ENCODE peak calls at places on chromosomes 16 and 17, in seven cellular contexts. T, M, L, W, O, A and Z are unnamed samples.

GRCh38 chr17:1972429-1973160 is 52.5 kb downstream of the RTN4RL1 start:
- DNase-seq in T (peak; percentile 28), M (no peak), L (no peak), W (no peak), O (no peak), A (no peak), Z (no peak)

GRCh38 chr17:17200311-17200710 is 5.8 kb downstream of the PLD6 start:
- DNase-seq in T (no peak), M (no peak), L (no peak), W (no peak), O (no peak), A (no peak), Z (no peak)

GRCh38 chr17:4474093-4474492 is 24.6 kb upstream of the SPNS2 start:
- DNase-seq in T (no peak), M (no peak), L (no peak), W (no peak), O (no peak), A (no peak), Z (no peak)

GRCh38 chr17:65743313-65743665 is 181.8 kb upstream of the AXIN2 start:
- DNase-seq in T (no peak), M (no peak), L (no peak), W (no peak), O (no peak), A (no peak), Z (peak; percentile 48)

GRCh38 chr16:50571786-50572185 is 23.6 kb downstream of the NKD1 start:
- DNase-seq in T (no peak), M (no peak), L (no peak), W (no peak), O (no peak), A (no peak), Z (no peak)

GRCh38 chr17:21174719-21175118 is 39.2 kb downstream of the TMEM11 start:
- DNase-seq in T (no peak), M (no peak), L (no peak), W (peak; percentile 45), O (no peak), A (no peak), Z (peak; percentile 91)

GRCh38 chr17:80256034-80256350 is 4.7 kb upstream of the RNF213 start:
- DNase-seq in T (no peak), M (no peak), L (no peak), W (no peak), O (no peak), A (no peak), Z (no peak)

GRCh38 chr16:66605177-66605999 is 884 bp downstream of the CMTM3 start:
- DNase-seq in T (peak; percentile 36), M (peak; percentile 32), L (peak; percentile 67), W (peak; percentile 69), O (peak; percentile 82), A (peak; percentile 59), Z (peak; percentile 36)

GRCh38 chr16:66832190-66832589 is 1.4 kb upstream of the NAE1 start:
- DNase-seq in T (no peak), M (no peak), L (no peak), W (no peak), O (no peak), A (no peak), Z (no peak)

GRCh38 chr16:84618428-84619102 is 687 bp upstream of the COTL1 start:
- DNase-seq in T (peak; percentile 37), M (no peak), L (no peak), W (peak; percentile 67), O (peak; percentile 78), A (no peak), Z (peak; percentile 94)

GRCh38 chr16:20799599-20799998 is 6.7 kb downstream of the ERI2 start:
- DNase-seq in T (no peak), M (no peak), L (peak; percentile 25), W (no peak), O (peak; percentile 32), A (no peak), Z (peak; percentile 39)

GRCh38 chr17:27489045-27489715 is 32.9 kb downstream of the KSR1 start:
- DNase-seq in T (no peak), M (no peak), L (no peak), W (peak; percentile 68), O (no peak), A (peak; percentile 61), Z (peak; percentile 86)

GRCh38 chr17:68433911-68434503 is 23.3 kb downstream of the WIPI1 start:
- DNase-seq in T (no peak), M (no peak), L (no peak), W (no peak), O (no peak), A (no peak), Z (no peak)

GRCh38 chr17:50453901-50454300 is 14.8 kb downstream of the CHAD start:
- DNase-seq in T (no peak), M (no peak), L (no peak), W (no peak), O (no peak), A (no peak), Z (no peak)

GRCh38 chr16:57862698-57863433 is 60.6 kb upstream of the KIFC3 start:
- DNase-seq in T (no peak), M (no peak), L (no peak), W (no peak), O (peak; percentile 17), A (no peak), Z (no peak)

GRCh38 chr16:65725156-65725845 is 603.4 kb upstream of the CDH11 start:
- DNase-seq in T (no peak), M (no peak), L (no peak), W (no peak), O (no peak), A (no peak), Z (no peak)

GRCh38 chr17:82385559-82386255 is 14.1 kb downstream of the UTS2R start:
- DNase-seq in T (no peak), M (no peak), L (no peak), W (no peak), O (peak; percentile 65), A (no peak), Z (no peak)